ENCODE peak calls at places on chromosomes 2 and 18, in four cellular contexts. One of them, this sample, is unnamed.

GRCh38 chr18:9671214-9671613 is 36.9 kb upstream of the RAB31 start:
- DNase-seq in spleen: no peak
- DNase-seq in AG09309: no peak
- DNase-seq in AG04450: no peak
- DNase-seq in this sample: no peak

GRCh38 chr2:177143444-177143843 is 69.2 kb upstream of the HNRNPA3 start:
- DNase-seq in AG04450: no peak
- DNase-seq in spleen: no peak
- DNase-seq in AG09309: peak; percentile 57
- DNase-seq in this sample: no peak

GRCh38 chr2:48310581-48310980 is 219.4 kb upstream of the STON1 start:
- DNase-seq in spleen: no peak
- DNase-seq in AG09309: no peak
- DNase-seq in AG04450: no peak
- DNase-seq in this sample: no peak

GRCh38 chr2:65329551-65329950 is 101.9 kb downstream of the ACTR2 start:
- DNase-seq in spleen: no peak
- DNase-seq in AG09309: no peak
- DNase-seq in AG04450: no peak
- DNase-seq in this sample: no peak

GRCh38 chr2:234953116-234954031 is 1.6 kb downstream of the SH3BP4 start:
- DNase-seq in spleen: peak; percentile 47
- DNase-seq in AG09309: no peak
- DNase-seq in AG04450: no peak
- DNase-seq in this sample: no peak

GRCh38 chr18:12008181-12008767 is 27.0 kb downstream of the IMPA2 start:
- DNase-seq in AG09309: no peak
- DNase-seq in spleen: no peak
- DNase-seq in AG04450: no peak
- DNase-seq in this sample: peak; percentile 46

GRCh38 chr2:96584017-96584416 is 47.5 kb downstream of the ARID5A start:
- DNase-seq in spleen: no peak
- DNase-seq in AG04450: no peak
- DNase-seq in AG09309: no peak
- DNase-seq in this sample: no peak

GRCh38 chr18:28159055-28159454 is 17.9 kb downstream of the CDH2 start:
- DNase-seq in AG04450: no peak
- DNase-seq in AG09309: no peak
- DNase-seq in spleen: no peak
- DNase-seq in this sample: no peak

GRCh38 chr2:1493361-1494126 is 80.3 kb downstream of the TPO start:
- DNase-seq in spleen: peak; percentile 74
- DNase-seq in AG04450: no peak
- DNase-seq in AG09309: no peak
- DNase-seq in this sample: peak; percentile 63

GRCh38 chr2:223692227-223692947 is 90.2 kb upstream of the SCG2 start:
- DNase-seq in spleen: no peak
- DNase-seq in AG09309: no peak
- DNase-seq in AG04450: no peak
- DNase-seq in this sample: no peak

GRCh38 chr18:43279015-43279758 is 1.9 kb upstream of the SYT4 start:
- DNase-seq in AG04450: no peak
- DNase-seq in AG09309: no peak
- DNase-seq in spleen: no peak
- DNase-seq in this sample: no peak

GRCh38 chr2:9343524-9343923 is 79.8 kb downstream of the ITGB1BP1 start:
- DNase-seq in AG09309: no peak
- DNase-seq in AG04450: no peak
- DNase-seq in spleen: no peak
- DNase-seq in this sample: no peak

GRCh38 chr2:16613475-16613874 is 52.2 kb downstream of the CYRIA start:
- DNase-seq in spleen: no peak
- DNase-seq in AG04450: no peak
- DNase-seq in AG09309: no peak
- DNase-seq in this sample: no peak

GRCh38 chr2:202410092-202410491 is 34.0 kb downstream of the BMPR2 start:
- DNase-seq in spleen: no peak
- DNase-seq in AG09309: no peak
- DNase-seq in AG04450: no peak
- DNase-seq in this sample: no peak

GRCh38 chr2:23711979-23712755 is 214.8 kb downstream of the ATAD2B start:
- DNase-seq in spleen: no peak
- DNase-seq in AG04450: no peak
- DNase-seq in AG09309: no peak
- DNase-seq in this sample: no peak

GRCh38 chr2:658426-658825 is 18.8 kb downstream of the TMEM18 start:
- DNase-seq in AG04450: no peak
- DNase-seq in spleen: no peak
- DNase-seq in AG09309: no peak
- DNase-seq in this sample: no peak

GRCh38 chr2:36672199-36672598 is 24.3 kb upstream of the VIT start:
- DNase-seq in AG09309: no peak
- DNase-seq in spleen: no peak
- DNase-seq in AG04450: no peak
- DNase-seq in this sample: no peak

GRCh38 chr18:59265246-59266018 is 7.8 kb downstream of the RAX start:
- DNase-seq in AG09309: no peak
- DNase-seq in AG04450: no peak
- DNase-seq in spleen: no peak
- DNase-seq in this sample: no peak

GRCh38 chr2:71155846-71156245 is 25.4 kb downstream of the MPHOSPH10 start:
- DNase-seq in spleen: no peak
- DNase-seq in AG09309: no peak
- DNase-seq in AG04450: no peak
- DNase-seq in this sample: no peak

GRCh38 chr2:43100883-43101662 is 125.3 kb downstream of the ZFP36L2 start:
- DNase-seq in spleen: peak; percentile 79
- DNase-seq in AG09309: no peak
- DNase-seq in AG04450: no peak
- DNase-seq in this sample: no peak

GRCh38 chr18:79657342-79657996 is 22.1 kb upstream of the CTDP1 start:
- DNase-seq in AG04450: no peak
- DNase-seq in spleen: no peak
- DNase-seq in AG09309: no peak
- DNase-seq in this sample: no peak

DNA sequence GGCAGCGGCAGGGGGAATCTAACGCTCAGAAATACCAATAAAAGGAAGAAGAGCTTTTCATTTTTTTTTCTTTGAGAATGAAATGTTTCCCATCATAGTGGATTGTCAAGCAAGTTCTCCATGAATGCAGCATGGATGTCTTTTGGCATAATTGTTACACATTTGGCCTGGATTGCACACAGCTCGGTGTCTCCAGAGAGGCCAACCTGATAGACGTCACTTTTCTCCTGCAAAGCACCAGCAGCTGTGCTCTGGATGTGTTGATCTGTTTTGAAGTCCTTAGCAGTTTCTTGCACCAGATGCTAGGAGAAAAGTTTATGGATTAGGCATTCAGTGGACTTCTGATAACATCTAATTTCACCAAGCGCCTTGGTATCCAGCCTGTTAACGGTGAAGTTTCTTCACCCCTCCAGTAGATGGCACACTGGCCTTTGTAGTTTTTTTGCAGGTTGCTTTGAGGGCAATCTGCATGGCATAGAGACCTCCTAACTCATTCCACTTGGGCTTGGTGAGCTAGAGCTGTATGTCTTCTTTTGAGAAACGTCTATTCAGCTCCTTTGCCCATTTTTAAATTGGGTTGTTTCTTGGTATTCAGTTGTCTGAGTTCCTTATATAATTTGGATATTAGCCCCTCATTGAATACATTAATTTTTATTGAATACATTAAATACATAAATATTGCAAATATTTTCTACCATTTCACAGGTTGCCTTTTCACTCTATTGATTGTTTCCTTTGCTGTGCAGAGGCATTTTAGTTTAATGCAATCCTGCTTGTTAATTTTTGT is 59.7 kb downstream of the PTH2R start:
- DNase-seq in AG09309: no peak
- DNase-seq in spleen: no peak
- DNase-seq in AG04450: no peak
- DNase-seq in this sample: no peak
- TF ChIP-seq CTCF in AG09309: peak; percentile 28
- TF ChIP-seq CTCF in spleen: peak; percentile 20
- TF ChIP-seq CTCF in AG04450: peak; percentile 29
- TF ChIP-seq CTCF in this sample: peak; percentile 72

GRCh38 chr2:158745866-158746382 is 49.2 kb upstream of the DAPL1 start:
- DNase-seq in spleen: no peak
- DNase-seq in AG09309: no peak
- DNase-seq in AG04450: no peak
- DNase-seq in this sample: no peak
- TF ChIP-seq CTCF in spleen: peak; percentile 4
- TF ChIP-seq CTCF in AG09309: no peak
- TF ChIP-seq CTCF in AG04450: no peak
- TF ChIP-seq CTCF in this sample: peak; percentile 64

GRCh38 chr2:131148426-131148825 is 43.3 kb downstream of the PLEKHB2 start:
- DNase-seq in spleen: no peak
- DNase-seq in AG09309: no peak
- DNase-seq in AG04450: no peak
- DNase-seq in this sample: no peak
- TF ChIP-seq CTCF in spleen: no peak
- TF ChIP-seq CTCF in AG09309: no peak
- TF ChIP-seq CTCF in AG04450: no peak
- TF ChIP-seq CTCF in this sample: no peak

GRCh38 chr2:127051116-127051779 is 55.7 kb downstream of the BIN1 start:
- DNase-seq in spleen: peak; percentile 76
- DNase-seq in AG09309: no peak
- DNase-seq in AG04450: no peak
- DNase-seq in this sample: peak; percentile 90
- TF ChIP-seq CTCF in spleen: no peak
- TF ChIP-seq CTCF in AG09309: no peak
- TF ChIP-seq CTCF in AG04450: no peak
- TF ChIP-seq CTCF in this sample: no peak

This sample was measured in chondrocyte.